ENCODE peak calls at places on chromosomes 11 and 22, in seven cellular contexts. L, J, M, E, K, G and X are unnamed samples.

GRCh38 chr22:47356433-47357011 is 594.1 kb downstream of the TBC1D22A start:
- DNase-seq in G (no peak), E (peak), L (no peak), J (no peak), K (no peak), M (no peak), X (no peak)

GRCh38 chr22:50216684-50217520 is 16.1 kb downstream of the SELENOO start:
- DNase-seq in J (no peak), L (no peak), M (no peak), E (no peak), G (peak), K (peak), X (no peak)

GRCh38 chr22:50115693-50116092 is 25.9 kb downstream of the MOV10L1 start:
- DNase-seq in L (peak), G (peak), M (no peak), E (no peak), K (no peak), J (no peak), X (no peak)

GRCh38 chr22:40415531-40416266 is 45.3 kb downstream of the SGSM3 start:
- DNase-seq in G (no peak), L (peak), M (no peak), J (no peak), E (no peak), K (no peak), X (no peak)

GRCh38 chr11:19714387-19715363 is 2.0 kb downstream of the NAV2 start:
- DNase-seq in K (peak), G (peak), E (no peak), J (peak), M (peak), L (peak), X (peak)

GRCh38 chr22:49935561-49935960 is 17.1 kb downstream of the CRELD2 start:
- DNase-seq in L (no peak), K (no peak), E (no peak), J (no peak), G (no peak), M (no peak), X (no peak)

GRCh38 chr11:64242920-64243854 is 2.3 kb downstream of the FKBP2 start:
- DNase-seq in E (no peak), K (no peak), L (no peak), J (no peak), G (no peak), M (no peak), X (no peak)

GRCh38 chr11:116782728-116783127 is 5.1 kb downstream of the ZPR1 start:
- DNase-seq in K (no peak), G (no peak), M (no peak), J (no peak), E (no peak), L (peak), X (no peak)

GRCh38 chr22:41380993-41381328 is 781 bp upstream of the TEF start:
- DNase-seq in J (peak), E (peak), K (peak), L (peak), G (no peak), M (peak), X (peak)

GRCh38 chr11:120137611-120138521 is at the start of gene TRIM29:
- DNase-seq in G (peak), E (peak), K (no peak), M (no peak), L (no peak), J (peak), X (no peak)

GRCh38 chr11:14454861-14455632 is 44.6 kb downstream of the COPB1 start:
- DNase-seq in M (peak), L (peak), K (no peak), J (no peak), E (no peak), G (peak), X (no peak)

GRCh38 chr11:17905477-17905876 is 107.4 kb downstream of the SERGEF start:
- DNase-seq in M (no peak), G (no peak), K (no peak), L (no peak), J (no peak), E (no peak), X (no peak)

GRCh38 chr22:16954060-16954403 is 54.0 kb downstream of the GAB4 start:
- DNase-seq in L (no peak), E (no peak), G (no peak), K (no peak), J (no peak), M (no peak), X (no peak)

GRCh38 chr22:50447576-50448551 is 27.0 kb downstream of the SBF1 start:
- DNase-seq in M (no peak), J (no peak), L (no peak), K (no peak), G (no peak), E (no peak), X (no peak)

GRCh38 chr22:31846161-31847115 is 92.6 kb downstream of the DEPDC5 start:
- DNase-seq in G (no peak), J (no peak), E (no peak), K (no peak), M (peak), L (peak), X (no peak)

GRCh38 chr11:78499971-78500370 is 74.7 kb downstream of the NARS2 start:
- DNase-seq in G (no peak), J (no peak), L (peak), K (no peak), M (no peak), E (no peak), X (no peak)

DNA sequence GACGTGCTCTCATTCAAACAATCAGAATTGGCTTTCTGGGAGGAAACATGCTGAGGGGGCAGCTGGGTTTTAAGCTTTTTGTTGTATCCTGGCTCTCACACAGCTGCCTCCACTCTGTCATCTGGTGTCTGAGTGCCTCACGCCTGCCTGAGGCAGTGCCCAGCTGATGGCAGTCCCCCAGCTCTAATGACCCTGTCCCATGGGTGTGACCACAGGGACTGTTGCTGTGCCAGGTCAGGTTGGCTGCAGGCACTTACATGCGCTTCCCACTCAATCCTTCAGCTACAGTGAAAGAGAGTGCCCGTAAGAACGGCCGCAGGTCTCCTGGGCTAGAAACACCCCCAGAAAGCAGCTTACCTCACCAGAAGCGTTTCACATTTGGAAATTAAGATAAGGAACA is 53.6 kb downstream of the ARFGAP3 start:
- DNase-seq in E (no peak), L (no peak), M (no peak), G (no peak), K (no peak), J (no peak), X (no peak)
- TF ChIP-seq POLR2A in E (no peak), L (no peak), M (no peak), G (no peak), K (no peak), J (no peak), X (no peak)

GRCh38 chr11:111604392-111605009 is 2.3 kb downstream of the SIK2 start:
- DNase-seq in G (no peak), K (no peak), M (peak), E (no peak), L (peak), J (peak), X (no peak)

GRCh38 chr11:111602865-111603632 is 800 bp downstream of the SIK2 start:
- DNase-seq in L (peak), J (peak), K (peak), M (peak), E (peak), G (peak), X (no peak)

GRCh38 chr11:111601979-111602864 is at the start of gene SIK2:
- DNase-seq in L (peak), M (peak), J (peak), G (peak), K (peak), E (peak), X (peak)

GRCh38 chr11:111605681-111606080 is 3.4 kb downstream of the SIK2 start:
- DNase-seq in K (no peak), G (no peak), J (no peak), M (no peak), L (no peak), E (no peak), X (no peak)

GRCh38 chr11:111603633-111604130 is 1.4 kb downstream of the SIK2 start:
- DNase-seq in E (no peak), G (no peak), J (no peak), M (no peak), K (no peak), L (no peak), X (no peak)
- TF ChIP-seq POLR2A in E (no peak), G (no peak), J (no peak), M (no peak), K (no peak), L (no peak), X (no peak)

GRCh38 chr11:66725646-66726045 is 3.4 kb downstream of the SPTBN2 start:
- DNase-seq in L (peak), M (no peak), J (no peak), E (no peak), G (no peak), K (no peak), X (no peak)

GRCh38 chr11:66727282-66727882 is 1.6 kb downstream of the SPTBN2 start:
- DNase-seq in G (no peak), K (no peak), J (no peak), E (no peak), M (peak), L (peak), X (no peak)

GRCh38 chr11:66727883-66728759 is 895 bp downstream of the SPTBN2 start:
- DNase-seq in J (no peak), M (no peak), E (no peak), G (no peak), K (no peak), L (no peak), X (no peak)

GRCh38 chr11:66729447-66729846 is 431 bp upstream of the SPTBN2 start:
- DNase-seq in L (no peak), J (no peak), G (no peak), M (no peak), K (no peak), E (no peak), X (no peak)

GRCh38 chr11:66728760-66729385 is at the start of gene SPTBN2:
- DNase-seq in J (no peak), K (no peak), E (no peak), G (no peak), M (no peak), L (no peak), X (no peak)
- TF ChIP-seq POLR2A in J (no peak), K (no peak), E (no peak), G (no peak), M (no peak), L (no peak), X (no peak)

GRCh38 chr11:65781152-65781961 is 581 bp upstream of the AP5B1 start:
- DNase-seq in G (no peak), E (no peak), L (no peak), J (no peak), M (no peak), K (no peak), X (no peak)

GRCh38 chr11:65779669-65779918 is 1.2 kb downstream of the AP5B1 start:
- DNase-seq in J (no peak), G (no peak), L (no peak), M (no peak), K (no peak), E (no peak), X (no peak)

GRCh38 chr11:65781962-65782815 is 1.4 kb upstream of the AP5B1 start:
- DNase-seq in E (no peak), J (no peak), G (no peak), K (no peak), M (no peak), L (no peak), X (no peak)

GRCh38 chr11:65779919-65780769 is 632 bp downstream of the AP5B1 start:
- DNase-seq in G (peak), L (peak), J (peak), M (peak), K (peak), E (no peak), X (peak)

DNA sequence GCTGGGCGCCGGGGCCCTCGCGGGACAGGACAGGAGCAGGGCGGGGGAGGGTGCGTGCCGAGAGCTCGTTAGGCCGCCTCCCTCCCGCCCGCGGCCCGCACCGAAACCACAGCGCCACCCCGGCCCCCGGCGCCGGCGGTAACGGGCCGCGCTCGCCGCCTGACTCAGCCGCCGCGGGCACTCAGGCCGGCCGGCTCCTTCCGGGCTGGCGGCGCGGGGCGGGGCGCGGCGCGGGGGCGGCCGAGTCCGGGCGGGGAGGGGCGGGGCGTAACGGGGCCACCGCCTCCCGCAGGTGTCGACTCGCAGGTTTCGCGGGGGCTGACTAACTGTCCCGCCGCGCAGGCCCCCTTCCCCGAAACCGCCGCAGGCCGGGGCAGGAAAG is at the start of gene AP5B1:
- DNase-seq in E (no peak), J (no peak), L (peak), M (peak), K (no peak), G (peak), X (peak)
- TF ChIP-seq POLR2A in E (no peak), J (peak), L (peak), M (peak), K (peak), G (peak), X (peak)

GRCh38 chr11:80815752-80816453 is 1375.1 kb upstream of the TENM4 start:
- DNase-seq in M (no peak), L (no peak), K (no peak), G (no peak), E (no peak), J (no peak), X (no peak)
- TF ChIP-seq POLR2A in M (no peak), L (no peak), K (no peak), G (no peak), E (no peak), J (no peak), X (no peak)

GRCh38 chr11:60378359-60378758 is at the start of gene MS4A7:
- DNase-seq in E (peak), J (peak), G (peak), M (no peak), L (no peak), K (no peak), X (no peak)
- TF ChIP-seq POLR2A in E (no peak), J (no peak), G (peak), M (no peak), L (no peak), K (no peak), X (no peak)

DNA sequence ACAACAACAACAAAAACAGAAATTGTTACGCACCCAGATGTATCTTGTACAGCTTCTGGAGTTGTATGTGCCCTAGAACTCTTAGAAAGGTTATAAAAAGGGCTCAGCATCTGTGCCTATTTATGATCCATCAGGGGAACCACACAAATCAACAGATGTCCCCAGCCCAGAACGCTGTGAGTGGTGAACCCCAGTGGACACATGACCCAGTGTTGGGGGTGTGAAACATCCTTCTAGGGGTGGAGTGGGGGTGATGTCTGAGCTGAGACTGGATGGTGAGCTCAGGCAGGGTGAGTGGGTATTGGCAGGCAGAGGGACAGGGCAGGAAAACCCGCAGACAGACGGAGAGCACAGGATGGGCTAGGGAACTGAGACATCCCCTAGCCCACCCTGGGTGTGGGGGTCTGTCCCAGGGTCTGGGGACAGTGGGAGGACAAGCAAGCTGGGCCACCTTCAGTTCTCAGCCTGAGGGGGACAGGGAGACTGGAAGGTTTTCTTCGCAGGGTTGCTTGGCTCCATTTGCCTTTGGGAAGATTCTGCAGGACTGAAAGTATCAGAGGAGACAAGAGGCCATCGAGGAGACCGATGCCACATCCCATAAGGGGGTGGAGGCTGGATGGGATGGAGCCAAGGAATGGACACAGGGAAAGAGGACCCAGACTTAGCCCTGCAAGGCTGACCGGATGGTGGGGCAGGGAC is 5.8 kb upstream of the EMID1 start:
- DNase-seq in J (no peak), G (no peak), M (no peak), E (no peak), K (no peak), L (no peak), X (no peak)
- TF ChIP-seq POLR2A in J (no peak), G (no peak), M (no peak), E (no peak), K (no peak), L (no peak), X (no peak)